ENCODE peak calls at places on chromosome 14, in nine cellular contexts. M is endodermal cell, O is WTC11, B is lung, D is AG04449, P is RWPE1, G is IMR-90, R is fibroblast of mammary gland, U is sigmoid colon. Z is an unnamed sample.

GRCh38 chr14:85296466-85297210 is 233.3 kb upstream of the FLRT2 start:
- DNase-seq in G (peak), R (peak), M (no peak), D (no peak), P (peak), B (no peak), O (no peak), U (no peak), Z (no peak)

GRCh38 chr14:98494582-98494981 is 777.4 kb downstream of the BCL11B start:
- DNase-seq in O (no peak), U (no peak), G (no peak), D (no peak), P (peak), R (no peak), M (no peak), B (no peak), Z (no peak)

GRCh38 chr14:94077823-94078222 is 3.2 kb downstream of the DDX24 start:
- DNase-seq in R (no peak), O (no peak), M (no peak), D (no peak), G (no peak), U (no peak), P (no peak), B (no peak), Z (no peak)

GRCh38 chr14:24130380-24130716 is at the start of gene FITM1:
- DNase-seq in O (no peak), M (no peak), P (no peak), G (no peak), B (no peak), U (no peak), R (no peak), D (no peak), Z (no peak)

GRCh38 chr14:105430535-105430934 is 10.9 kb downstream of the MTA1 start:
- DNase-seq in P (peak), U (no peak), G (peak), D (peak), R (peak), B (peak), M (no peak), O (no peak), Z (no peak)

GRCh38 chr14:22565391-22565945 is 23.6 kb downstream of the DAD1 start:
- DNase-seq in U (no peak), R (no peak), B (no peak), M (no peak), P (no peak), D (no peak), G (no peak), O (no peak), Z (no peak)

GRCh38 chr14:50335989-50336391 is 23.9 kb downstream of the DMAC2L start:
- DNase-seq in D (no peak), O (no peak), P (no peak), M (peak), B (no peak), U (no peak), G (peak), R (peak), Z (peak)

GRCh38 chr14:61567838-61568571 is 127.3 kb upstream of the HIF1A start:
- DNase-seq in D (no peak), G (no peak), M (peak), O (no peak), B (no peak), U (no peak), R (no peak), P (no peak), Z (peak)

GRCh38 chr14:47256968-47257367 is 418.4 kb downstream of the MDGA2 start:
- DNase-seq in D (no peak), P (no peak), R (no peak), U (no peak), B (no peak), O (no peak), M (no peak), G (no peak), Z (no peak)

GRCh38 chr14:51873221-51873893 is 12.9 kb downstream of the GNG2 start:
- DNase-seq in B (no peak), U (no peak), O (no peak), R (peak), G (peak), M (no peak), D (peak), P (peak), Z (peak)

GRCh38 chr14:100405752-100406455 is 82.8 kb downstream of the SLC25A47 start:
- DNase-seq in U (no peak), P (no peak), R (no peak), D (no peak), G (no peak), M (no peak), O (no peak), B (no peak), Z (no peak)

GRCh38 chr14:31261859-31262739 is 54.5 kb upstream of the HECTD1 start:
- DNase-seq in B (peak), O (no peak), R (peak), P (no peak), U (peak), G (peak), D (no peak), M (no peak), Z (no peak)

GRCh38 chr14:105146181-105146975 is 22.2 kb downstream of the JAG2 start:
- DNase-seq in O (peak), R (no peak), G (no peak), P (no peak), B (no peak), D (no peak), U (peak), M (peak), Z (no peak)

GRCh38 chr14:90760055-90760444 is 56.2 kb downstream of the TTC7B start:
- DNase-seq in U (no peak), P (no peak), B (no peak), M (no peak), G (no peak), D (no peak), O (no peak), R (no peak), Z (no peak)

GRCh38 chr14:89773644-89774316 is 180.8 kb downstream of the EFCAB11 start:
- DNase-seq in M (peak), D (no peak), O (peak), U (no peak), P (peak), R (no peak), G (peak), B (peak), Z (peak)

GRCh38 chr14:23569443-23570151 is 2.0 kb upstream of the AP1G2 start:
- DNase-seq in O (peak), D (no peak), B (no peak), M (peak), R (no peak), U (peak), G (no peak), P (no peak), Z (peak)

GRCh38 chr14:26233126-26233525 is 364.7 kb downstream of the NOVA1 start:
- DNase-seq in B (no peak), D (no peak), O (no peak), P (no peak), R (no peak), G (no peak), U (no peak), M (no peak), Z (no peak)

GRCh38 chr14:75399819-75400678 is 27.8 kb upstream of the JDP2 start:
- DNase-seq in R (peak), U (peak), P (peak), D (no peak), G (no peak), O (no peak), B (peak), M (no peak), Z (no peak)

GRCh38 chr14:75757644-75758402 is 96.8 kb downstream of the TTLL5 start:
- DNase-seq in R (no peak), P (no peak), O (no peak), D (no peak), U (no peak), M (no peak), G (no peak), B (no peak), Z (peak)

GRCh38 chr14:32565256-32565655 is 236.2 kb downstream of the AKAP6 start:
- DNase-seq in D (no peak), R (no peak), M (no peak), B (no peak), U (no peak), O (no peak), P (no peak), G (no peak), Z (no peak)

GRCh38 chr14:97820781-97821180 is 1023.6 kb downstream of the VRK1 start:
- DNase-seq in U (no peak), P (no peak), R (no peak), B (no peak), O (no peak), M (no peak), G (no peak), D (no peak), Z (no peak)

GRCh38 chr14:86057018-86057667 is 527.2 kb downstream of the FLRT2 start:
- DNase-seq in P (peak), O (peak), D (no peak), B (no peak), M (peak), U (no peak), R (peak), G (peak), Z (no peak)

GRCh38 chr14:73785834-73786631 is 65.6 kb upstream of the PTGR2 start:
- DNase-seq in B (peak), R (peak), M (peak), O (peak), D (peak), U (peak), G (peak), P (peak), Z (no peak)

GRCh38 chr14:33493329-33493728 is 457.5 kb downstream of the EGLN3 start:
- DNase-seq in O (no peak), U (no peak), P (no peak), D (no peak), M (no peak), B (no peak), R (no peak), G (no peak), Z (no peak)

GRCh38 chr14:104687601-104688504 is 1.6 kb upstream of the INF2 start:
- DNase-seq in B (peak), O (peak), M (peak), U (peak), D (no peak), G (no peak), P (peak), R (peak), Z (no peak)

DNA sequence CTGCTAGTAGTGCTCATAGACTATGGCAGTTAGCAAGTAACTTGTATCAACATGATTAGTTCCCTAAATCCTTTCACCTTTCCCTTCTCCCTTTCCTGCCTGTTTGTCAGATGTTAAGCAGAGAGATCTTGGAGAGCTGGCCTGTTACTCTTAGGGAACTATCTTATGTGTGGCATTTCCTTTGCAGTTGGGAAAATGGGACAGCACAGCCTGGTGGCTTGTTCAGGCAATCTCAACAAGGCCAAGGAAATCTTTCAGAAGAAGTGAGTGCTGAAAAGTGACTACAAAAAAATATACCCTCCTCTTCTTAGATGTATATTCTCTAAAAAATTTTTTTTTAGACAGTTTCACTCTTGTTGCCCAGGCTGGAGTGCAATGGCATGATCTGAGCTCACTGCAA is 7.4 kb downstream of the PARP2 start:
- DNase-seq in M (no peak), B (no peak), P (no peak), R (peak), U (no peak), D (no peak), G (peak), O (no peak), Z (no peak)
- TF ChIP-seq CTCF in M (peak), B (no peak), P (no peak), R (peak), U (no peak), D (peak), G (peak), O (no peak), Z (no peak)

DNA sequence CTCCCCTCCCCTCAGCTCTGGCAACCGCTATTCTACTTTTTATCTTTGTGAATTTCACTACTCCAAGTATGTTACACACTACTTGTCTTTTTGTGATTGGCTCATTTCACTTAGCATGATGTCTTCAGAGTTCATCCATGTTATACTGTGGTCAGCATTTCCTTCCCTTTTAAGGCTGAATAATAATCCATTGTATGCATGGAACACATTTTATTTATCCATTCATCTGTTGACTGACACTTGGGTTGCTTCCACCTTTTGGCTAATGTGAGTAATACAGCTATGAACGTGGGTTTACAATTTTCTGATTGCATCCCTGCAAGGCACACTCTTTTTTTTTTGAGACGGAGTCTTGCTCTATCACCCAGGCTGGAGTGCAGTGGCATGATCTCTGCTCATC is 53.0 kb upstream of the FUT8 start:
- DNase-seq in O (no peak), U (no peak), G (peak), B (no peak), P (no peak), D (no peak), R (peak), M (no peak), Z (no peak)
- TF ChIP-seq CTCF in O (no peak), U (no peak), G (no peak), B (no peak), P (no peak), D (no peak), R (peak), M (peak), Z (no peak)

GRCh38 chr14:77221241-77221871 is 39.8 kb downstream of the TMEM63C start:
- DNase-seq in M (no peak), D (no peak), B (no peak), O (no peak), R (no peak), U (no peak), P (no peak), G (no peak), Z (no peak)
- TF ChIP-seq CTCF in M (no peak), D (no peak), B (no peak), O (no peak), R (no peak), U (no peak), P (no peak), G (no peak), Z (no peak)

GRCh38 chr14:45838597-45838996 is 585.6 kb upstream of the MIS18BP1 start:
- DNase-seq in D (no peak), M (no peak), P (peak), R (peak), O (no peak), B (no peak), U (no peak), G (no peak), Z (peak)
- TF ChIP-seq CTCF in D (no peak), M (peak), P (peak), R (no peak), O (no peak), B (no peak), U (no peak), G (peak), Z (no peak)

GRCh38 chr14:95979339-95980042 is 59.7 kb upstream of the C14orf132 start:
- DNase-seq in G (no peak), B (no peak), M (peak), U (no peak), O (peak), P (no peak), D (no peak), R (no peak), Z (no peak)
- TF ChIP-seq CTCF in G (no peak), B (no peak), M (peak), U (no peak), O (no peak), P (no peak), D (no peak), R (peak), Z (no peak)